ENCODE peak calls at places on chromosomes 16 and 17, in eight cellular contexts. One of them, this sample, is unnamed. For H3K36me3, the result is how much of the 10 kb centered on the place peaks cover.

GRCh38 chr17:37088913-37089312 is 140.2 kb downstream of the AATF start:
- DNase-seq in MM.1S: no peak
- DNase-seq in HCT116: no peak
- DNase-seq in SK-N-SH: peak
- DNase-seq in hepatocyte: no peak
- DNase-seq in OCI-LY7: no peak
- DNase-seq in GM23248: no peak
- DNase-seq in GM23338: no peak
- DNase-seq in this sample: peak

GRCh38 chr17:35449371-35449931 is 885 bp upstream of the SLFN13 start:
- DNase-seq in hepatocyte: peak
- DNase-seq in GM23338: peak
- DNase-seq in MM.1S: peak
- DNase-seq in HCT116: no peak
- DNase-seq in OCI-LY7: no peak
- DNase-seq in SK-N-SH: peak
- DNase-seq in GM23248: peak
- DNase-seq in this sample: peak

GRCh38 chr17:79633154-79633553 is 22.3 kb upstream of the RBFOX3 start:
- DNase-seq in OCI-LY7: no peak
- DNase-seq in HCT116: no peak
- DNase-seq in MM.1S: no peak
- DNase-seq in hepatocyte: no peak
- DNase-seq in GM23338: no peak
- DNase-seq in GM23248: no peak
- DNase-seq in SK-N-SH: peak
- DNase-seq in this sample: no peak

GRCh38 chr16:15485175-15485574 is 50.8 kb downstream of the BMERB1 start:
- DNase-seq in HCT116: no peak
- DNase-seq in SK-N-SH: no peak
- DNase-seq in OCI-LY7: no peak
- DNase-seq in GM23248: no peak
- DNase-seq in hepatocyte: no peak
- DNase-seq in GM23338: no peak
- DNase-seq in MM.1S: no peak
- DNase-seq in this sample: no peak

GRCh38 chr16:71353736-71354135 is 4.8 kb upstream of the CALB2 start:
- DNase-seq in SK-N-SH: no peak
- DNase-seq in GM23338: peak
- DNase-seq in OCI-LY7: no peak
- DNase-seq in GM23248: no peak
- DNase-seq in hepatocyte: no peak
- DNase-seq in HCT116: no peak
- DNase-seq in MM.1S: no peak
- DNase-seq in this sample: peak

GRCh38 chr17:3033741-3034577 is 29.4 kb downstream of the OR1D5 start:
- DNase-seq in MM.1S: no peak
- DNase-seq in hepatocyte: no peak
- DNase-seq in HCT116: no peak
- DNase-seq in SK-N-SH: no peak
- DNase-seq in GM23248: no peak
- DNase-seq in OCI-LY7: no peak
- DNase-seq in GM23338: no peak
- DNase-seq in this sample: no peak

GRCh38 chr17:676060-676745 is 38.4 kb downstream of the VPS53 start:
- DNase-seq in SK-N-SH: no peak
- DNase-seq in HCT116: no peak
- DNase-seq in hepatocyte: no peak
- DNase-seq in MM.1S: no peak
- DNase-seq in OCI-LY7: no peak
- DNase-seq in GM23338: no peak
- DNase-seq in GM23248: peak
- DNase-seq in this sample: no peak

GRCh38 chr16:89110641-89111040 is 17.0 kb downstream of the ACSF3 start:
- DNase-seq in hepatocyte: no peak
- DNase-seq in GM23248: no peak
- DNase-seq in MM.1S: no peak
- DNase-seq in SK-N-SH: no peak
- DNase-seq in HCT116: no peak
- DNase-seq in OCI-LY7: no peak
- DNase-seq in GM23338: no peak
- DNase-seq in this sample: no peak

GRCh38 chr16:17350212-17350611 is 120.5 kb downstream of the XYLT1 start:
- DNase-seq in hepatocyte: no peak
- DNase-seq in OCI-LY7: no peak
- DNase-seq in SK-N-SH: no peak
- DNase-seq in HCT116: no peak
- DNase-seq in GM23248: peak
- DNase-seq in GM23338: no peak
- DNase-seq in MM.1S: no peak
- DNase-seq in this sample: no peak

GRCh38 chr16:80656161-80656560 is 115.4 kb downstream of the DYNLRB2 start:
- DNase-seq in GM23338: no peak
- DNase-seq in MM.1S: no peak
- DNase-seq in OCI-LY7: no peak
- DNase-seq in SK-N-SH: no peak
- DNase-seq in hepatocyte: no peak
- DNase-seq in GM23248: no peak
- DNase-seq in HCT116: no peak
- DNase-seq in this sample: no peak

GRCh38 chr17:81412490-81413093 is 17.3 kb downstream of the BAHCC1 start:
- DNase-seq in GM23338: no peak
- DNase-seq in hepatocyte: no peak
- DNase-seq in OCI-LY7: no peak
- DNase-seq in MM.1S: no peak
- DNase-seq in HCT116: no peak
- DNase-seq in SK-N-SH: no peak
- DNase-seq in GM23248: no peak
- DNase-seq in this sample: no peak

GRCh38 chr16:55058576-55058975 is 127.9 kb downstream of the IRX5 start:
- DNase-seq in hepatocyte: no peak
- DNase-seq in MM.1S: no peak
- DNase-seq in SK-N-SH: no peak
- DNase-seq in OCI-LY7: no peak
- DNase-seq in HCT116: no peak
- DNase-seq in GM23248: no peak
- DNase-seq in GM23338: no peak
- DNase-seq in this sample: no peak

GRCh38 chr16:74651841-74652240 is 14.8 kb downstream of the RFWD3 start:
- DNase-seq in MM.1S: no peak
- DNase-seq in hepatocyte: no peak
- DNase-seq in OCI-LY7: no peak
- DNase-seq in GM23338: no peak
- DNase-seq in SK-N-SH: no peak
- DNase-seq in HCT116: no peak
- DNase-seq in GM23248: no peak
- DNase-seq in this sample: no peak

GRCh38 chr17:74282587-74283370 is 8.7 kb downstream of the DNAI2 start:
- DNase-seq in GM23338: no peak
- DNase-seq in SK-N-SH: no peak
- DNase-seq in MM.1S: no peak
- DNase-seq in OCI-LY7: no peak
- DNase-seq in hepatocyte: peak
- DNase-seq in GM23248: no peak
- DNase-seq in HCT116: no peak
- DNase-seq in this sample: no peak

DNA sequence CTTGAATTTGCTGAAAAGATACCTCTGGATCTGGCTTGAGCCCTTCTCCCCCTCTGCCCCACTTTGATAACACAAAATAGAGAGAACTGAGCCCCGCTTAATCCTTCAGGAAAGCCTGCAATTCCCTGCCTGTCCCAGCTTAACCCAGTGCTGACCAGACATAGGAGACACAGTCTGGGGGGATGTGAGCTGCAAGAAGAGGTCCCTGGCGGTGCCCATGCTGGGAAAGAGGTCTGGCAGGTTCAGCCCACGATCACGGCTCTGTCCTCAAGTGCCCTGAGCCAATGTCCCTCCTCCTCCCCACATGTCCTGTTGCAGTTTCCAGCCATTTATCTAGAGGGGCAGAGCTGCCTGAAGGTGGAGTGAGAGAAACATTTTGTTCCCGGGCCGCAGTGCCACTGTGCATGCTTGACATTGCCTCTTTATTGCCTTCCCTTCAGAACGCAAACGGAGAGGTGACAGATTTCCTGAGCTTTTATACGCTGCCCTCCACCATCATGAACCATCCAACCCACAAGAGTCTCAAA is 29.0 kb downstream of the PLCD3 start:
- DNase-seq in OCI-LY7: no peak
- DNase-seq in MM.1S: no peak
- DNase-seq in GM23338: no peak
- DNase-seq in SK-N-SH: no peak
- DNase-seq in HCT116: no peak
- DNase-seq in hepatocyte: no peak
- DNase-seq in GM23248: no peak
- DNase-seq in this sample: no peak
- H3K36me3 ChIP-seq in OCI-LY7: half or more
- H3K36me3 ChIP-seq in MM.1S: under half
- H3K36me3 ChIP-seq in GM23338: under half
- H3K36me3 ChIP-seq in SK-N-SH: half or more
- H3K36me3 ChIP-seq in HCT116: under half
- H3K36me3 ChIP-seq in hepatocyte: under half
- H3K36me3 ChIP-seq in GM23248: under half
- H3K36me3 ChIP-seq in this sample: under half

GRCh38 chr17:55224746-55225145 is 40.0 kb upstream of the HLF start:
- DNase-seq in hepatocyte: no peak
- DNase-seq in GM23248: no peak
- DNase-seq in HCT116: no peak
- DNase-seq in OCI-LY7: no peak
- DNase-seq in MM.1S: no peak
- DNase-seq in GM23338: no peak
- DNase-seq in SK-N-SH: no peak
- DNase-seq in this sample: no peak
- TF ChIP-seq EZH2phosphoT487 in hepatocyte: no peak
- TF ChIP-seq EZH2phosphoT487 in GM23248: no peak
- TF ChIP-seq EZH2phosphoT487 in HCT116: no peak
- TF ChIP-seq EZH2phosphoT487 in OCI-LY7: no peak
- TF ChIP-seq EZH2phosphoT487 in MM.1S: no peak
- TF ChIP-seq EZH2phosphoT487 in GM23338: no peak
- TF ChIP-seq EZH2phosphoT487 in SK-N-SH: no peak
- TF ChIP-seq EZH2phosphoT487 in this sample: no peak

DNA sequence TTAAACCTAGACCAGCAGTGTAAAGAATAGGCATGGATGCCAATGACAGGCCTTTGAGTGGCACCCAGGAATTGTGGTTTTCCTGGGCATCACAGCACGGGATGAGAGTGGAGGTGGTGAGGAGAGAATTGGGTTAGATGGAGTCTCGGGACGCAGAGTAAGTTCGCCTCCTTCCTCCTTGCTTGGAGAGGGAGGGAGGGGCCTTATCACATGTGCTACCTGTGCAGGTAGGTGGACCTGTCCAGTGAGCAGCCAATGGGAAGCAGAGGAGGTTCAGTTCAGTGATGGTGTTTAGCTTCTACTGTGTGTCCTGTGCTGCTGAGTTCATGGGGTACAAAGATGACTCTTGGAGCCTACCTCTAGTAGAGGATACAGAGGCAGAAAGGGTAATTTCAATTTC is 14.9 kb downstream of the YPEL2 start:
- DNase-seq in SK-N-SH: no peak
- DNase-seq in GM23338: no peak
- DNase-seq in hepatocyte: no peak
- DNase-seq in OCI-LY7: no peak
- DNase-seq in GM23248: no peak
- DNase-seq in HCT116: no peak
- DNase-seq in MM.1S: no peak
- DNase-seq in this sample: no peak
- H3K36me3 ChIP-seq in SK-N-SH: under half
- H3K36me3 ChIP-seq in GM23338: under half
- H3K36me3 ChIP-seq in hepatocyte: under half
- H3K36me3 ChIP-seq in OCI-LY7: under half
- H3K36me3 ChIP-seq in GM23248: under half
- H3K36me3 ChIP-seq in HCT116: under half
- H3K36me3 ChIP-seq in MM.1S: under half
- H3K36me3 ChIP-seq in this sample: under half

DNA sequence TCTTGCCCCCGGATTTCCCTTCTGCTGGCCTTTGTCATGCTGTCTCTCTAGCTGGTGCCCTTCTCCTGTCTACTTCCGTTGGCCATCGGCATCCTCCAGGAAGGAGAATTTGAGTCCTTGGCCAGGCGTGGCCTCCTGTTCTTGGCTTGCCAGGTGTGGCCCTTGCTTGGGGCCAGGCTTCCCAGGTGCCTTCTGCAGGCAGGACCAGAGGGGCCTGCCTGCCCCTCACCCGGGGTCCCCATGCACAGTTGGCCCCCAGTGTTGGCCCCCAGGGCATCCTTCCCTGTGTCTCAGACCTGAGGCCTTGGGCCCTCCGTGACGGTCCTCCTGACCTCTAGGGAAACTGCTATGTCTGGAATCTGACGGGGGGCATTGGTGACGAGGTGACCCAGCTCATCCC is 2.6 kb downstream of the MLST8 start:
- DNase-seq in SK-N-SH: no peak
- DNase-seq in MM.1S: no peak
- DNase-seq in hepatocyte: no peak
- DNase-seq in GM23338: no peak
- DNase-seq in HCT116: no peak
- DNase-seq in OCI-LY7: no peak
- DNase-seq in GM23248: no peak
- DNase-seq in this sample: no peak
- TF ChIP-seq EZH2phosphoT487 in SK-N-SH: no peak
- TF ChIP-seq EZH2phosphoT487 in MM.1S: no peak
- TF ChIP-seq EZH2phosphoT487 in hepatocyte: no peak
- TF ChIP-seq EZH2phosphoT487 in GM23338: no peak
- TF ChIP-seq EZH2phosphoT487 in HCT116: no peak
- TF ChIP-seq EZH2phosphoT487 in OCI-LY7: no peak
- TF ChIP-seq EZH2phosphoT487 in GM23248: no peak
- TF ChIP-seq EZH2phosphoT487 in this sample: no peak